ENCODE peak calls at places on chromosomes 7 and 10, in eight cellular contexts. Y, O, X, D, U, P, N and A are unnamed samples.

GRCh38 chr7:143361552-143362125 is 874 bp downstream of the FAM131B start:
- DNase-seq in P (no peak), O (no peak), Y (no peak), D (no peak), U (no peak), X (no peak), N (no peak), A (peak; percentile 38)

GRCh38 chr10:51063659-51064535 is 10.4 kb upstream of the PRKG1 start:
- DNase-seq in N (peak; percentile 79), U (peak; percentile 13), P (no peak), X (peak; percentile 28), O (peak; percentile 26), Y (no peak), D (no peak), A (no peak)

GRCh38 chr7:40746841-40747556 is 612.2 kb downstream of the SUGCT start:
- DNase-seq in N (peak; percentile 57), P (no peak), U (no peak), D (no peak), O (no peak), Y (no peak), X (no peak), A (no peak)

GRCh38 chr7:139230484-139230773 is 608 bp upstream of the UBN2 start:
- DNase-seq in D (no peak), P (no peak), Y (no peak), X (no peak), O (no peak), N (no peak), U (no peak), A (no peak)

GRCh38 chr10:69800109-69800508 is 1.6 kb upstream of the COL13A1 start:
- DNase-seq in X (peak; percentile 71), O (peak; percentile 57), Y (no peak), U (no peak), D (peak; percentile 51), N (peak; percentile 79), P (no peak), A (no peak)

GRCh38 chr10:101464518-101465085 is 110.6 kb downstream of the BTRC start:
- DNase-seq in N (no peak), U (no peak), D (no peak), Y (no peak), X (no peak), P (no peak), O (no peak), A (no peak)

GRCh38 chr10:3538291-3538849 is 246.6 kb downstream of the KLF6 start:
- DNase-seq in X (peak; percentile 13), P (no peak), O (no peak), D (no peak), Y (no peak), N (no peak), U (no peak), A (no peak)

GRCh38 chr7:94423865-94424264 is 29.2 kb downstream of the COL1A2 start:
- DNase-seq in Y (no peak), N (peak; percentile 70), P (no peak), O (peak; percentile 42), X (peak; percentile 6), U (no peak), D (no peak), A (no peak)

GRCh38 chr7:75534727-75535307 is 42.7 kb downstream of the SPDYE5 start:
- DNase-seq in O (peak; percentile 29), N (peak; percentile 77), P (no peak), Y (no peak), X (no peak), D (no peak), U (peak; percentile 17), A (no peak)

GRCh38 chr7:12722720-12723241 is 35.3 kb downstream of the ARL4A start:
- DNase-seq in O (no peak), X (no peak), Y (no peak), U (no peak), N (no peak), D (no peak), P (no peak), A (no peak)
- H3K4me3 ChIP-seq in O (no peak overlapping the region), X (no peak overlapping the region), Y (no peak overlapping the region), U (no peak overlapping the region), N (no peak overlapping the region), D (no peak overlapping the region), P (no peak overlapping the region), A (no peak overlapping the region)

GRCh38 chr10:17235136-17235535 is 7.1 kb downstream of the VIM start:
- DNase-seq in D (no peak), U (no peak), P (no peak), N (no peak), X (peak; percentile 58), O (no peak), Y (no peak), A (no peak)
- H3K27ac ChIP-seq in D (no peak overlapping the region), U (peak overlapping the region; percentile 95), P (no peak overlapping the region), N (peak overlapping the region; percentile 51), X (no peak overlapping the region), O (no peak overlapping the region), Y (peak overlapping the region; percentile 100), A (peak overlapping the region; percentile 100)

DNA sequence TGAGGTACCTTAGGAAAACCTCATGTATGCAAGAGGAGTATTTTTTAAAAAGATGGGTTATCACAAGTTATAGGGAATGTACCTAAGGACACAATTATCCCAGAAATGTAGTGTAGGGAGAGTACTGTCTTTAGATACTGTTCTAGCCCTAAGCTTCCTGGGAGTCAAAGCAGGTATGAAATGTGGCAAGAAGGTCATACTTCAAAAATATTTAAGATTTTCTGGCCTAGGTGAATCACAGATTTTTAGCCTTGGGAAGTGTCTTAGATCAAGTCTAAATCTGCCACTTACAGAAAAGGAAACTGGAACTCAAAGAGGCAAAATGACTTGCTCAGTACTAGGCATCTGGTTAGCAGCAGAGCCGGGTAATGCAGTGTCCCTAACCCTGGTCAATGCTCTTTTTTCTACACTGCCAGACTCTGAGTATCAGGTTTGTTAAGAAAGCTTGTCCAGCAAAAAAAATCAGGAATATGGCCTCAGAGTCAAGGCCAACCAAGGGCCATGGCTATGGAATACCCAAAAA is 13.9 kb downstream of the PIK3AP1 start:
- DNase-seq in N (no peak), X (no peak), P (no peak), Y (no peak), O (no peak), D (no peak), U (no peak), A (no peak)
- H3K4me3 ChIP-seq in N (no peak overlapping the region), X (no peak overlapping the region), P (no peak overlapping the region), Y (no peak overlapping the region), O (no peak overlapping the region), D (no peak overlapping the region), U (no peak overlapping the region), A (no peak overlapping the region)

DNA sequence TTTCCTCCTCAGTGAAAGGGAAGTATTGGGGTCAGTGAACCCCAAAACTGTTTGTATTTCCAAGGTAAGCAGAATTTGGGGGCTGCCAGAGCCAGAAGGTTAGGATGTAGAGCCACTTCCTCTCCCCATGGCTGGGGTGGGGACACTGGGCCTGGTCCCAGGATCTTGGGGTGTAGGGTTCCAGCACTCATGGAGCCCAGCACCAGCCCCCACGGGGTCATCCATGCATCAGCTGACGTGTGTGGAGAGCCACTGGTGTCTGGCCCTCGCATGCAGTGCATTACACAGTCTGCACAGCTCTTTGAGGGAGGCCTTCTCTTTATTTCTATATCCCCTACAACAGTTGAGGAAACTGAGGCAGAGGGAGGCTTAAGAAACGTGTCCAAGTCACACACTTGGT is 91.4 kb downstream of the ZMIZ1 start:
- DNase-seq in X (no peak), Y (no peak), P (no peak), N (no peak), O (no peak), U (no peak), D (no peak), A (no peak)
- H3K27ac ChIP-seq in X (peak overlapping the region; percentile 98), Y (peak overlapping the region; percentile 79), P (peak overlapping the region; percentile 57), N (peak overlapping the region; percentile 96), O (peak overlapping the region; percentile 92), U (peak overlapping the region; percentile 85), D (peak overlapping the region; percentile 87), A (peak overlapping the region; percentile 72)

GRCh38 chr7:92716825-92717580 is 119.4 kb downstream of the CDK6 start:
- DNase-seq in P (no peak), X (no peak), Y (no peak), U (no peak), D (no peak), N (no peak), O (no peak), A (no peak)
- H3K4me3 ChIP-seq in P (no peak overlapping the region), X (no peak overlapping the region), Y (peak overlapping the region; percentile 57), U (peak overlapping the region; percentile 69), D (no peak overlapping the region), N (no peak overlapping the region), O (no peak overlapping the region), A (peak overlapping the region; percentile 80)

GRCh38 chr7:50333266-50333665 is 28.8 kb downstream of the IKZF1 start:
- DNase-seq in O (no peak), N (no peak), P (no peak), X (no peak), D (no peak), Y (no peak), U (no peak), A (no peak)

GRCh38 chr7:50335230-50335794 is 30.8 kb downstream of the IKZF1 start:
- DNase-seq in Y (no peak), U (no peak), D (no peak), X (no peak), O (no peak), N (no peak), P (no peak), A (no peak)

GRCh38 chr7:50334341-50334994 is 30.0 kb downstream of the IKZF1 start:
- DNase-seq in U (no peak), P (no peak), Y (no peak), X (no peak), D (no peak), O (no peak), N (no peak), A (no peak)

GRCh38 chr7:50336909-50337703 is 32.6 kb downstream of the IKZF1 start:
- DNase-seq in X (no peak), P (no peak), U (no peak), O (no peak), N (no peak), D (no peak), Y (no peak), A (no peak)

DNA sequence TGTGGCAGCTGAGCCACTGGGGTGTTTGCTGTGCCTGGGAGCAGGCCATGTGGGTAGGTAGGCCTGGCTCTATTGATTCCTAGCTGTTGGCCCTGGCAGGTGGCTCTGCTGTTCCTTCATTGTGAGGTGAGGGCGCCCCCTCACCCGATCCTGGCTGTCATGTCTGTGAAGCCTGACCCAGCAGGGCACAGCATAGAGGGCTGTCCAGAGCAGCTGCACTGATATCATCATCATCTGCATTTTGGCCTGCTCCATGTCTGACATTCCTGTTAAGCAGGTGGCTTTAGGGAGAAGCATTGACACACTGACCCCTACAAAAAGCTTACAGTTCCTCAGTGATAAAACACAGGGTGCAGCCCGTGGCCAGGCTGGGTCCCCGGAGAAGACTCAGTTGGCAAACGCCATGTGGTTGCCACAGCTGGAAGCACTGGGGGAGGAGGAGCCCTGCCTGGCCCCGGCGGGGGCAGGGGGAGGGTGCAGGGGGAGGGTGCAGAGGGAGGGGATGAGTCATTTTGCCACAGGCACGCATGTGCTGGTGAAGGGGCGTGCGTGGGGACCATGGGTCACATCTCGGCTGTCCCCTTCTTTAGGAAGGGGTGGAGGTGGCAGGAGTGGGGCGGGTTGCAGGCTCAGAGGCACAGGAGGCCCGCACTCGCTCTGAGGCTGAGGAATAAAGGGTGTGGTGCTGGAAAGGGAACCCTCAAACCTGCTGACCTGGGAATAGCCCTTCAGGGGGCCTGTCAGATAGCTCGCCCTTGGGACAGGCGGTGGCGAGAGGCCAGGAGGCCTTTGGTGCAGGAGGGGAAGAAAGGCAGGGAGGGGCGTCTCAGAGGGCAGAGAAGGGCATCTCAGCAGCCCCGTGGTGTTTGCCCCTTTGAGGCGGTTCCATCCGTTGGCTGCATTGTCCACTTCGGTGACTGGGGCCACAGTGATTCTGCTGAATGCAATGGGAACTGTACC is 31.6 kb downstream of the IKZF1 start:
- DNase-seq in D (peak; percentile 68), X (no peak), U (no peak), Y (no peak), P (no peak), O (no peak), N (no peak), A (no peak)
- H3K27ac ChIP-seq in D (peak overlapping the region; percentile 68), X (no peak overlapping the region), U (no peak overlapping the region), Y (no peak overlapping the region), P (no peak overlapping the region), O (no peak overlapping the region), N (no peak overlapping the region), A (no peak overlapping the region)